ENCODE peak calls at places on chromosomes 5 and 9, in six cellular contexts. T is neural progenitor cell; U is A673; E is CD8-positive, alpha-beta T cell; V is cardiac muscle cell; D is endothelial cell of umbilical vein. Y is an unnamed sample.

GRCh38 chr5:34452170-34452828 is 203.8 kb upstream of the RAI14 start:
- DNase-seq in E (no peak), T (peak; percentile 64), U (peak; percentile 51), D (peak; percentile 9), V (peak; percentile 31), Y (no peak)

GRCh38 chr9:137297060-137297664 is 4.9 kb downstream of the NRARP start:
- DNase-seq in V (no peak), T (no peak), U (no peak), E (no peak), D (no peak), Y (no peak)

GRCh38 chr5:166342330-166342891 is 1949.0 kb upstream of the WWC1 start:
- DNase-seq in D (no peak), T (no peak), U (no peak), E (no peak), V (no peak), Y (no peak)

GRCh38 chr9:37988041-37988440 is 81.0 kb downstream of the SHB start:
- DNase-seq in U (peak; percentile 70), T (no peak), E (no peak), D (no peak), V (no peak), Y (no peak)

GRCh38 chr5:152349683-152350526 is 55.2 kb downstream of the NMUR2 start:
- DNase-seq in T (peak; percentile 68), U (peak; percentile 41), E (no peak), D (peak; percentile 5), V (peak; percentile 67), Y (no peak)

GRCh38 chr5:97044057-97044456 is 98.4 kb downstream of the LIX1 start:
- DNase-seq in E (no peak), V (peak; percentile 59), T (peak; percentile 59), U (peak; percentile 27), D (peak; percentile 66), Y (no peak)

GRCh38 chr5:160133071-160133917 is 14.0 kb upstream of the PWWP2A start:
- DNase-seq in T (peak; percentile 74), D (peak; percentile 9), E (no peak), V (peak; percentile 77), U (no peak), Y (no peak)

GRCh38 chr5:127070243-127070642 is 3.1 kb downstream of the C5orf63 start:
- DNase-seq in E (no peak), T (no peak), V (no peak), D (peak; percentile 92), U (no peak), Y (no peak)

GRCh38 chr5:64184832-64185231 is 19.2 kb downstream of the RNF180 start:
- DNase-seq in U (no peak), D (no peak), T (no peak), V (no peak), E (no peak), Y (no peak)

GRCh38 chr9:100689635-100690034 is 111.8 kb downstream of the CAVIN4 start:
- DNase-seq in T (no peak), E (no peak), U (no peak), D (no peak), V (no peak), Y (peak; percentile 0)

GRCh38 chr5:145856285-145856818 is 16.5 kb downstream of the GRXCR2 start:
- DNase-seq in V (peak; percentile 62), T (peak; percentile 73), D (peak; percentile 41), U (peak; percentile 74), E (no peak), Y (no peak)

GRCh38 chr9:134919316-134919715 is 1.6 kb upstream of the FCN1 start:
- DNase-seq in D (no peak), E (no peak), U (no peak), V (no peak), T (no peak), Y (no peak)

GRCh38 chr5:160423025-160423554 is 1.4 kb downstream of the PTTG1 start:
- DNase-seq in V (no peak), D (no peak), U (no peak), E (no peak), T (no peak), Y (no peak)

DNA sequence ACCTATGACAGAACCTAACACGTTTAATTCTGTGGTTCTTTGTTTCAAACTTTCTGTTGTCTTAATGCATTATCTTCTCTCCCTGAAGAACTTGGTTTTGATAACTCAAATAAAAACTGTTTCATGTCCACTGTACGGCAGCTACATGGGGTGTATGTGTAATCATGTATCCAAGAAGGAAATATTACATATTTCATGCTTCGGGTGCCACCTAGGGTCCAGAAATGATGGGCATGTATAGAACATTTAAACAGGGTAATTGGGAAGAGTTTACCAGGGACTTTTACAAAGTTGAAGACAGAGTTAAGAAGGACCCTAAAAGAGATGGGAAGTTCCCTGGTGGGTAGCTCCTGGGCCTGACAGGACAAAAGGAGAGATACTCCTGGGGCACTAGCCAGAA is 291.3 kb downstream of the FBXL7 start:
- DNase-seq in T (no peak), D (peak; percentile 49), V (no peak), U (no peak), E (no peak), Y (no peak)
- TF ChIP-seq CTCF in T (no peak), D (no peak), V (peak; percentile 11), U (no peak), E (no peak), Y (no peak)

DNA sequence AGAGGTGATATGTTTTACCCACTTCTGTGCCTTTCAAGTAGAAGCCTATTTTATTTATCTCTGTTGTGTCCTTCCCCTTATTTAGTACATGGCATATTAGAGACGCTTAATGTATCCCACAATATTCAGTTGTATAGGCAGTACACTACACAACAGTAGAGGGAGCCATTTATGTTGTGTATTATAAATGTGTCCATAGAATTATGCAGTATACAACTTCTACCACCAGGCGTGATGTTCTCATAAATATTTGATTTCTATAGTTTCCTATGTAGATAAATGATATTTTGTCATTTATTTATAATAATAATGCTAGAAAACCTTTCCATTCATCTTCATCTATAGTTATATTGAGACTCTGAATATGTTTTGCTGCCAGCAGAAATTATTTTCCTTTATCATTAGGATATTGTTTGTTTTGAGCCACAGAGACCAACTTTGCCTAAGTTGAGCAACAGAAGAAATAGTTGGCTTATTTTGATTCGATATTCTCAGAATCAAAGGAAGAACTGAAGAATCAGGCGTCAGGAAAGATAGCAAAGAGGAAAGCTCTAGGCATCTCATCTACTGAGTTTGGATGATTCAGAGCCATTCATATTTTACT is 81.7 kb downstream of the ADAMTS19 start:
- DNase-seq in V (peak; percentile 8), T (no peak), E (no peak), U (peak; percentile 57), D (peak; percentile 18), Y (no peak)
- TF ChIP-seq CTCF in V (peak; percentile 35), T (peak; percentile 42), E (no peak), U (peak; percentile 59), D (peak; percentile 22), Y (peak; percentile 18)

GRCh38 chr9:105690742-105691141 is 3.6 kb upstream of the TMEM38B start:
- DNase-seq in V (no peak), U (no peak), D (peak; percentile 31), E (no peak), T (no peak), Y (no peak)
- TF ChIP-seq CTCF in V (peak; percentile 65), U (peak; percentile 56), D (peak; percentile 25), E (peak; percentile 20), T (peak; percentile 49), Y (peak; percentile 21)

DNA sequence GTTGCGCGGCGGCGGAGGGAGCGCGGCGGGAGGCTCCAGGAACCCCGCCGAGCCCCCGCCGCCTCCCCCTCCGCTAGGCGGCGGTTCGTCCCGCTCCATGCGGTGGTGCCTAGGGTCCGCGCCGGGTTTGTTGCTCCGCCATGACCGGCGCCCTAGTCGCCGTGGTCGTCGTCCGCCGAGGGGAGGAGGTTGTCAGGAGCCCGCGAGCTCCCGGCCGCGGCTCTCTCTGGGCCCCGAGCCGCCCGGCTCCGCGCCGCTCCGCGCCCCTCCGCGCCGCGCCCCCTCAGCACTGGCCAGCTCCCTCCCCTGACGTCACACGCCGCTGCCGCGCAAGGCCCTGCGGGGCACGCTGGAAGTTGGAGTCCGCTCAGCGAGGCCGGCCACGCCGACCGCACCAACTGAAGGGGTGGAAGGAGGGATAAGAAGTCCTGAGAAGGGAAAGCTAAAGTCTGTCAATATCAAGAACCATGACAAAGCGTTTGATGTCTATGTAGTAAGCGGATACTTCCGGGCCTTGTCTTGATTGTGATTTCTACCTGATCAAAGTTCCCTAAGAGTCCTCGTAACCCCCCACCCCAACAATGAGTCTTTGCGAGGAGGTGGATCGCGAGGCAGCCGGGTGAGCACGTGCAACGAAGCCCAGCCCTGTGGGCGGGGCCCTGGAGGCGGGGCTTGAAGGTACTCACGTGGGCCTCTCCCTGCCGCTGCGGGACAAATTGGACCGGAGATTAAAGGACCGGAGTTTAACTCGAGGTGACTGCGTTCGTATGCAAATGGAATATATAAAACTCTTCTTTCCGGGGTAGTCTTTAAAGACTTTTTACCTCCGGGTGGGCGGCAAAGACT is at the start of gene NR6A1:
- DNase-seq in U (peak; percentile 99), E (peak; percentile 91), T (peak; percentile 99), V (peak; percentile 98), D (peak; percentile 96), Y (peak; percentile 86)
- TF ChIP-seq CTCF in U (peak; percentile 22), E (no peak), T (peak; percentile 29), V (no peak), D (peak; percentile 36), Y (peak; percentile 33)

GRCh38 chr9:126606483-126606870 is 7.3 kb upstream of the LMX1B start:
- DNase-seq in T (no peak), V (no peak), D (no peak), E (no peak), U (no peak), Y (no peak)

GRCh38 chr9:126608551-126608950 is 5.2 kb upstream of the LMX1B start:
- DNase-seq in T (no peak), V (no peak), U (no peak), E (no peak), D (no peak), Y (no peak)

GRCh38 chr9:126607731-126608130 is 6.0 kb upstream of the LMX1B start:
- DNase-seq in T (no peak), V (no peak), E (no peak), U (no peak), D (no peak), Y (no peak)

GRCh38 chr9:126605792-126606482 is 7.8 kb upstream of the LMX1B start:
- DNase-seq in V (no peak), T (no peak), D (no peak), U (no peak), E (no peak), Y (no peak)

DNA sequence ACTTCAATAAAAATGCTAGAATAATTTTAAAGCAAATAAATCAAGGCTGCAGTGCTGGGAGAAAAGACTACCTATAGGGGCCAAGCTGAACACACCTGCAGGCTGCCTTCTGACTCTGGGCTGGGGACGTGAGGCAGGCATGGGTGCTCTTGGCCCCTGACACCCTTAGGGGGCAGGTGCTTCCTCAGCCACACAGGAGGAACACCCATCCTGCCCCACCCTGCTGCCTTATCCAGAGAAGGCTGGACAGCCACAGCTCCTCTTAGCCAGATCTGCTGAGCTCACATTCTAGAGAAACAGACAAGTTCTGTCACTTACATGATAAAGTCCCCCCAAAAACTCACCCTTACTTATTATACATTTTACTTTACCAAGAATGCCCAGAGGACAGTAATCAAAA is 6.6 kb upstream of the LMX1B start:
- DNase-seq in U (no peak), V (no peak), D (no peak), T (no peak), E (no peak), Y (no peak)
- TF ChIP-seq CTCF in U (no peak), V (no peak), D (no peak), T (no peak), E (no peak), Y (no peak)

Y was measured in GM12864.